ENCODE peak calls at places on chromosome 20, in eight cellular contexts. T, I, X, D, H, F, U and G are unnamed samples.

GRCh38 chr20:34942301-34942700 is 13.3 kb downstream of the GSS start:
- DNase-seq in T (no peak), I (no peak), X (no peak), D (no peak), H (no peak), F (no peak), U (no peak), G (no peak)

GRCh38 chr20:17557675-17558006 is 12.2 kb upstream of the DSTN start:
- DNase-seq in T (no peak), I (no peak), X (no peak), D (no peak), H (no peak), F (no peak), U (no peak), G (no peak)

GRCh38 chr20:46430921-46431712 is 24.7 kb upstream of the ELMO2 start:
- DNase-seq in T (no peak), I (no peak), X (no peak), D (no peak), H (no peak), F (no peak), U (no peak), G (no peak)

GRCh38 chr20:23118766-23119165 is 32.6 kb upstream of the CD93 start:
- DNase-seq in T (no peak), I (no peak), X (no peak), D (no peak), H (no peak), F (no peak), U (no peak), G (no peak)

GRCh38 chr20:419556-420168 is 11.6 kb downstream of the RBCK1 start:
- DNase-seq in T (no peak), I (no peak), X (no peak), D (peak), H (no peak), F (no peak), U (no peak), G (no peak)

GRCh38 chr20:53917145-53918009 is 153.0 kb downstream of the BCAS1 start:
- DNase-seq in T (no peak), I (no peak), X (no peak), D (no peak), H (no peak), F (no peak), U (no peak), G (no peak)

GRCh38 chr20:53660078-53660909 is 66.7 kb upstream of the ZNF217 start:
- DNase-seq in T (no peak), I (no peak), X (peak), D (no peak), H (no peak), F (no peak), U (peak), G (no peak)

GRCh38 chr20:53517146-53517545 is 76.5 kb downstream of the ZNF217 start:
- DNase-seq in T (no peak), I (no peak), X (no peak), D (no peak), H (no peak), F (no peak), U (no peak), G (no peak)

GRCh38 chr20:44805991-44806729 is 4.2 kb downstream of the RIMS4 start:
- DNase-seq in T (no peak), I (peak), X (no peak), D (no peak), H (peak), F (peak), U (peak), G (no peak)

GRCh38 chr20:17679786-17680127 is 2.3 kb downstream of the RRBP1 start:
- DNase-seq in T (no peak), I (no peak), X (no peak), D (no peak), H (peak), F (peak), U (no peak), G (no peak)

GRCh38 chr20:56454754-56455153 is 13.7 kb upstream of the RTF2 start:
- DNase-seq in T (no peak), I (no peak), X (no peak), D (no peak), H (no peak), F (no peak), U (no peak), G (no peak)

GRCh38 chr20:9204979-9205378 is 136.1 kb downstream of the PLCB4 start:
- DNase-seq in T (no peak), I (no peak), X (no peak), D (no peak), H (no peak), F (no peak), U (no peak), G (no peak)

GRCh38 chr20:62179162-62179504 is 3.7 kb upstream of the MTG2 start:
- DNase-seq in T (no peak), I (no peak), X (no peak), D (no peak), H (no peak), F (no peak), U (no peak), G (no peak)

GRCh38 chr20:49768204-49769124 is 44.2 kb upstream of the SLC9A8 start:
- DNase-seq in T (peak), I (no peak), X (no peak), D (peak), H (peak), F (no peak), U (peak), G (peak)

GRCh38 chr20:21390768-21391167 is 6.6 kb downstream of the NKX2-4 start:
- DNase-seq in T (no peak), I (no peak), X (no peak), D (no peak), H (no peak), F (no peak), U (no peak), G (no peak)

GRCh38 chr20:50805349-50805684 is 10.5 kb downstream of the BCAS4 start:
- DNase-seq in T (no peak), I (no peak), X (no peak), D (no peak), H (no peak), F (no peak), U (no peak), G (no peak)

GRCh38 chr20:57400821-57401564 is 9.8 kb downstream of the RBM38 start:
- DNase-seq in T (no peak), I (no peak), X (no peak), D (no peak), H (peak), F (no peak), U (no peak), G (no peak)

GRCh38 chr20:33667245-33668086 is 723 bp downstream of the ACTL10 start:
- DNase-seq in T (no peak), I (peak), X (no peak), D (peak), H (peak), F (no peak), U (peak), G (peak)

GRCh38 chr20:4870906-4871305 is 130.4 kb downstream of the SLC23A2 start:
- DNase-seq in T (no peak), I (no peak), X (no peak), D (no peak), H (no peak), F (no peak), U (no peak), G (no peak)

GRCh38 chr20:30595698-30596097 is 661.8 kb upstream of the DEFB115 start:
- DNase-seq in T (no peak), I (no peak), X (no peak), D (no peak), H (no peak), F (no peak), U (no peak), G (no peak)

GRCh38 chr20:49415005-49415663 is 67.3 kb downstream of the KCNB1 start:
- DNase-seq in T (no peak), I (no peak), X (no peak), D (no peak), H (no peak), F (no peak), U (no peak), G (no peak)

GRCh38 chr20:9040874-9041524 is 27.9 kb upstream of the PLCB4 start:
- DNase-seq in T (no peak), I (no peak), X (no peak), D (no peak), H (no peak), F (no peak), U (no peak), G (no peak)

GRCh38 chr20:38034108-38034649 is 633 bp downstream of the RPRD1B start:
- DNase-seq in T (no peak), I (no peak), X (no peak), D (no peak), H (no peak), F (no peak), U (no peak), G (no peak)

GRCh38 chr20:56735087-56735642 is 106.1 kb downstream of the TFAP2C start:
- DNase-seq in T (no peak), I (no peak), X (no peak), D (no peak), H (no peak), F (no peak), U (peak), G (no peak)

GRCh38 chr20:39458452-39458851 is 496.3 kb downstream of the DHX35 start:
- DNase-seq in T (no peak), I (no peak), X (no peak), D (no peak), H (no peak), F (no peak), U (no peak), G (no peak)

GRCh38 chr20:57625978-57626377 is 5.8 kb upstream of the ZBP1 start:
- DNase-seq in T (no peak), I (no peak), X (no peak), D (no peak), H (no peak), F (no peak), U (no peak), G (no peak)

GRCh38 chr20:32358883-32359632 is 927 bp downstream of the ASXL1 start:
- DNase-seq in T (peak), I (peak), X (peak), D (peak), H (peak), F (peak), U (peak), G (peak)

GRCh38 chr20:37526238-37526838 is 1.3 kb downstream of the BLCAP start:
- DNase-seq in T (no peak), I (no peak), X (no peak), D (no peak), H (no peak), F (peak), U (peak), G (peak)

GRCh38 chr20:57809661-57810172 is 99.9 kb upstream of the PMEPA1 start:
- DNase-seq in T (no peak), I (no peak), X (no peak), D (peak), H (no peak), F (peak), U (no peak), G (no peak)

GRCh38 chr20:50169329-50169823 is 15.9 kb upstream of the PEDS1 start:
- DNase-seq in T (peak), I (peak), X (peak), D (peak), H (peak), F (peak), U (peak), G (peak)

GRCh38 chr20:45419188-45420091 is 3.5 kb downstream of the PIGT start:
- DNase-seq in T (no peak), I (no peak), X (no peak), D (no peak), H (peak), F (no peak), U (no peak), G (no peak)

GRCh38 chr20:34791289-34792020 is 34.0 kb downstream of the NCOA6 start:
- DNase-seq in T (no peak), I (no peak), X (no peak), D (no peak), H (no peak), F (no peak), U (no peak), G (no peak)

GRCh38 chr20:63260943-63261807 is 6.9 kb upstream of the NKAIN4 start:
- DNase-seq in T (no peak), I (no peak), X (no peak), D (no peak), H (no peak), F (peak), U (no peak), G (no peak)

GRCh38 chr20:63574829-63575720 is 1.0 kb upstream of the HELZ2 start:
- DNase-seq in T (no peak), I (no peak), X (no peak), D (no peak), H (no peak), F (no peak), U (no peak), G (no peak)

GRCh38 chr20:1154224-1154623 is 30.6 kb downstream of the TMEM74B start:
- DNase-seq in T (no peak), I (no peak), X (no peak), D (no peak), H (no peak), F (no peak), U (no peak), G (no peak)